ENCODE peak calls at places on chromosomes 6 and 20, in six cellular contexts. Y is heart left ventricle, W is iPS DF 6.9, R is SJSA1, G is ovary, F is upper lobe of right lung. U is an unnamed sample.
A peak's percentile ranks its signal among the peaks of the same experiment; 100 is the strongest.

GRCh38 chr6:44539701-44540100 is 152.2 kb downstream of the CDC5L start:
- DNase-seq in Y (no peak), W (no peak), R (no peak), G (no peak), F (no peak), U (no peak)

GRCh38 chr6:104829183-104829958 is 30.3 kb downstream of the HACE1 start:
- DNase-seq in Y (no peak), W (no peak), R (no peak), G (no peak), F (no peak), U (no peak)

GRCh38 chr20:51800769-51801219 is 1.5 kb downstream of the SALL4 start:
- DNase-seq in Y (no peak), W (no peak), R (peak; percentile 26), G (no peak), F (no peak), U (no peak)

GRCh38 chr20:49030954-49031619 is 15.0 kb upstream of the CSE1L start:
- DNase-seq in Y (no peak), W (no peak), R (no peak), G (no peak), F (peak; percentile 69), U (no peak)

GRCh38 chr6:53439556-53439955 is 90.8 kb upstream of the ELOVL5 start:
- DNase-seq in Y (no peak), W (no peak), R (no peak), G (no peak), F (no peak), U (no peak)

GRCh38 chr20:35599776-35600120 is 15.9 kb upstream of the SPAG4 start:
- DNase-seq in Y (no peak), W (no peak), R (no peak), G (no peak), F (no peak), U (no peak)

GRCh38 chr6:154738561-154738961 is 5.3 kb downstream of the SCAF8 start:
- DNase-seq in Y (no peak), W (no peak), R (peak; percentile 18), G (no peak), F (no peak), U (no peak)

GRCh38 chr20:53030061-53030460 is 57.9 kb downstream of the TSHZ2 start:
- DNase-seq in Y (no peak), W (no peak), R (no peak), G (no peak), F (no peak), U (no peak)

GRCh38 chr6:77463308-77463880 is at the start of gene HTR1B:
- DNase-seq in Y (no peak), W (no peak), R (no peak), G (peak; percentile 12), F (peak; percentile 55), U (no peak)

GRCh38 chr20:35305682-35306556 is 13.7 kb upstream of the FAM83C start:
- DNase-seq in Y (no peak), W (no peak), R (peak; percentile 97), G (no peak), F (peak; percentile 63), U (no peak)

GRCh38 chr6:85675030-85675819 is 32.5 kb upstream of the SYNCRIP start:
- DNase-seq in Y (no peak), W (no peak), R (no peak), G (no peak), F (no peak), U (no peak)

GRCh38 chr6:109308018-109308492 is 74.2 kb downstream of the CD164 start:
- DNase-seq in Y (peak; percentile 35), W (no peak), R (no peak), G (no peak), F (no peak), U (no peak)

GRCh38 chr20:63087872-63088680 is 81.3 kb upstream of the BHLHE23 start:
- DNase-seq in Y (no peak), W (no peak), R (no peak), G (no peak), F (peak; percentile 40), U (peak; percentile 7)

GRCh38 chr6:19535351-19535750 is 301.8 kb upstream of the ID4 start:
- DNase-seq in Y (no peak), W (no peak), R (no peak), G (no peak), F (no peak), U (no peak)

GRCh38 chr6:28985396-28986164 is 19.5 kb downstream of the ZNF311 start:
- DNase-seq in Y (peak; percentile 84), W (peak; percentile 96), R (peak; percentile 87), G (peak; percentile 83), F (peak; percentile 88), U (peak; percentile 88)

GRCh38 chr6:13307508-13307995 is 20.8 kb downstream of the TBC1D7 start:
- DNase-seq in Y (no peak), W (no peak), R (no peak), G (no peak), F (no peak), U (no peak)

GRCh38 chr6:163387317-163387716 is 27.2 kb upstream of the QKI start:
- DNase-seq in Y (no peak), W (no peak), R (no peak), G (no peak), F (no peak), U (no peak)

GRCh38 chr6:87518453-87518852 is 45.7 kb downstream of the SLC35A1 start:
- DNase-seq in Y (no peak), W (no peak), R (no peak), G (no peak), F (no peak), U (no peak)

GRCh38 chr6:34143196-34143883 is 2.5 kb downstream of the GRM4 start:
- DNase-seq in Y (no peak), W (no peak), R (no peak), G (no peak), F (no peak), U (no peak)

DNA sequence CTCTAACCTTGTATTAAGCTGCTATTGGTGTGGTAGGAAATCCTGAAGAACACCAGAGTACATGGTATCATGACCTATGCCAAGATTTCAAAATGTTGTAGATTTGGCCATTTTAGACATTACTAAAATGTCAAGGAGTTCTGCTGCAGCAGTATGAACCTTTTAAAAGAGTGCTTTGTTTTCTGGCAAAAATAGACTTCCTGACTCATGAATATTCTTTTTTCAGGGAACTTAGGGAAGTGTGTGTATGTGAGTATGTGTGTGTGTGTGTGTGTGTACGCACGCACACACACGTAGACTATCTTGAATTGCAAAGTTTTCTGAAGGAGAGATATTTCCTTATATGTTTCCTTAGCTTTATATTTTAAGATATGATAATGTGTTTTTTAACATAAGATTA is 161.2 kb downstream of the HS3ST5 start:
- DNase-seq in Y (no peak), W (no peak), R (no peak), G (no peak), F (no peak), U (no peak)
- H3K4me3 ChIP-seq in Y (no peak overlapping the region), W (no peak overlapping the region), R (no peak overlapping the region), G (no peak overlapping the region), F (no peak overlapping the region), U (no peak overlapping the region)

DNA sequence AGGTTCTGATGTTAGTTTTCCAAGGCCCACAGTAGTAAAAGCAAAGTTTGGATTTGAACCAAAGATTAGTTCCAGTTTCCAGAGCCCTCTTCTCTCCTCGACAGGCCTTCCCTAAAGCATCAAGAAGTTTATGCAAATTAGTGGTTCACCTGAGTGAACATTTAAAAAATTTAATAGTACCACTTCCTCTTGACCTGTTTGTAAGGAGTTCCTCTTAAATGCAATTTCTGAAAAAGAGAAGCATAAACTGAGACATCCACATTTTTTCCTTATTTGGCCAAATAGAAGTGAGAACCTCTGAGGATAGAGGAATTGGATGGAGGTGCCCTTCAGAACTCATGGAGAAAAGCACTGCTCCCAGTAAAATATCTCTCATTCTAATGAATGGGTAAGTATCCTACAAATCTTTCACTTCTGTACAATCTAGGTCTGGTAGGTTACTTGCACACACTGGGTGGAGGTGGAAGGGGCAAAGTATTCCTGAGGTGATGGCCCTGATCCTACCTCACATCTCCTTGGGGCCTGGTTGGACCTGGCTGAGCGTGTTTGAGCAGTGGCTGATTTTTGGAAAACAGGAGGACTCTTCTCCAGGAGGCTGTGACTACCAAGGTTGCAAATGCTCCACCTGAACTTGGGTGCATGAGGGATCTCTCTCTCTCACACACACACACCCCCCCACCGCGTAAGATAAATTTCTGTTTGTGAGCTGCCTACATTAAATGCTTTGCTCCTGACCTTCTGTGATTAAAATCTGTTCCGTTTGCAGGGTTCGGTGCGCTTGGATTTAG is 1.0 kb upstream of the DSE start:
- DNase-seq in Y (no peak), W (no peak), R (no peak), G (no peak), F (no peak), U (no peak)
- H3K4me3 ChIP-seq in Y (peak overlapping the region; percentile 77), W (peak overlapping the region; percentile 85), R (peak overlapping the region; percentile 83), G (peak overlapping the region; percentile 90), F (peak overlapping the region; percentile 79), U (peak overlapping the region; percentile 45)

DNA sequence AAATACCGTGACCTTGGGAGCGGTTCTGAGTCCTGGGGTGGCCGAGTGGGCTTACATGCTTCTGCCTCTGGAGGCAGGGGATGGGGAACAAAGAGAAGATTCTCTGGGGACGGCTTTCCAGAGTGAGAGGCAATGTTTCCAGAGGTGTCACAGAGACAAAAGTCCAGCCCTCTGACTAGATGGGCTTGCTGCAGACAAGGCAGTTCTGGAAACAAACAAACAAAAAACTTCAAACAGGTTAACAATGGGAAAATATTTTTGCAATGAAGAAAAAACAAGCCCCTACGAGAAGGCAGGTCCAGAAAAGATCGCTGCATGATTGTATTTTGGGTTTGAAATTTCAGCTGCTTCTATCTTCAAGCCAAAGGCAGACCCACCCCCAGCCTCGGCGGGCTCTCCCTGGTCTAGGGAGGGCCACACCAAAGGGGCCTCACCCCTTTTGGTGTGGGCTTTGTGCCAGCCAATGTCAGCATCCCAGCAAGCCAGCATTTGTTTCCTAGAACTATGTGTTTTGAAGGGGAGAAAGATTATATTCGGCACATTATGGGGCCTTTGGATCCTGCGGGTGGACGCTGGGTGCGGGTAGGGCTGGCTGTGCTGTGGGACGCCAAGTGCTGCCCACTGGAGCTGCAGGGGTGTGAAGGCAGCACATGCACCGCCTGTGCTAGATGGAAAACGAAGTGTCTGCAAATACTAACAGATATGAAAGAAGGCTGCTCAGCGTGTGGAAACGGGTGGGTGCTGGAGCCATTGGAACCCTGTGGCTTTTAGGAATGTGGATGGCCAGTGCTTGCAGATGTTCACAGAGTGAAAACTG is 43.0 kb downstream of the RIOK1 start:
- DNase-seq in Y (no peak), W (no peak), R (no peak), G (no peak), F (no peak), U (no peak)
- H3K4me3 ChIP-seq in Y (no peak overlapping the region), W (no peak overlapping the region), R (no peak overlapping the region), G (no peak overlapping the region), F (no peak overlapping the region), U (no peak overlapping the region)

GRCh38 chr6:20737912-20738311 is 203.7 kb downstream of the CDKAL1 start:
- DNase-seq in Y (no peak), W (no peak), R (no peak), G (no peak), F (no peak), U (no peak)

GRCh38 chr6:20729086-20729485 is 194.8 kb downstream of the CDKAL1 start:
- DNase-seq in Y (no peak), W (no peak), R (no peak), G (no peak), F (no peak), U (no peak)

GRCh38 chr6:20732896-20733295 is 198.6 kb downstream of the CDKAL1 start:
- DNase-seq in Y (no peak), W (no peak), R (no peak), G (no peak), F (no peak), U (no peak)
- H3K4me3 ChIP-seq in Y (no peak overlapping the region), W (no peak overlapping the region), R (no peak overlapping the region), G (no peak overlapping the region), F (no peak overlapping the region), U (no peak overlapping the region)

GRCh38 chr6:73452107-73452461 is at the start of gene CGAS:
- DNase-seq in Y (peak; percentile 82), W (no peak), R (no peak), G (peak; percentile 58), F (peak; percentile 90), U (peak; percentile 57)
- H3K4me3 ChIP-seq in Y (peak within 1 kb of the TSS; percentile 81), W (peak within 1 kb of the TSS; percentile 43), R (no peak within 1 kb of the TSS), G (peak within 1 kb of the TSS; percentile 57), F (peak within 1 kb of the TSS; percentile 74), U (peak within 1 kb of the TSS; percentile 65)